ENCODE peak calls at places on chromosome 18, in five cellular contexts. C, T, N, J and F are unnamed samples.

GRCh38 chr18:47872426-47872825 is 58.0 kb downstream of the SMAD2 start:
- DNase-seq in C (no peak), J (no peak), N (no peak), T (no peak), F (no peak)

GRCh38 chr18:3060667-3061580 is 48.0 kb upstream of the LPIN2 start:
- DNase-seq in C (peak), J (peak), T (no peak), N (no peak), F (no peak)

GRCh38 chr18:2914844-2915243 is 68.0 kb downstream of the EMILIN2 start:
- DNase-seq in N (peak), T (no peak), J (no peak), C (no peak), F (no peak)

GRCh38 chr18:5296706-5297320 is 1.3 kb upstream of the ZBTB14 start:
- DNase-seq in N (peak), T (peak), J (peak), C (peak), F (peak)

GRCh38 chr18:8814206-8814605 is 108.8 kb downstream of the MTCL1 start:
- DNase-seq in C (no peak), N (no peak), T (no peak), J (no peak), F (peak)

GRCh38 chr18:28824183-28824574 is 647.2 kb upstream of the CDH2 start:
- DNase-seq in C (no peak), J (no peak), T (no peak), N (no peak), F (no peak)

GRCh38 chr18:23115683-23116096 is 19.6 kb upstream of the CABLES1 start:
- DNase-seq in C (no peak), T (peak), N (no peak), J (no peak), F (peak)

GRCh38 chr18:28961669-28962228 is 784.8 kb upstream of the CDH2 start:
- DNase-seq in J (peak), C (no peak), N (no peak), T (peak), F (peak)

GRCh38 chr18:62713651-62714247 is 1.6 kb upstream of the PHLPP1 start:
- DNase-seq in J (no peak), T (no peak), C (no peak), N (peak), F (no peak)

GRCh38 chr18:66646622-66647021 is 42.7 kb upstream of the CDH19 start:
- DNase-seq in N (no peak), J (no peak), T (peak), C (no peak), F (no peak)

GRCh38 chr18:326846-327245 is 59.0 kb upstream of the THOC1 start:
- DNase-seq in N (no peak), T (no peak), J (no peak), C (no peak), F (no peak)

GRCh38 chr18:12287684-12288405 is 20.2 kb upstream of the TUBB6 start:
- DNase-seq in C (peak), N (peak), T (peak), J (no peak), F (peak)

GRCh38 chr18:64966667-64967066 is 784.1 kb upstream of the CDH7 start:
- DNase-seq in N (no peak), J (no peak), T (no peak), C (no peak), F (no peak)

GRCh38 chr18:43634994-43635393 is 357.7 kb upstream of the SYT4 start:
- DNase-seq in N (no peak), J (no peak), T (no peak), C (no peak), F (no peak)

GRCh38 chr18:44764863-44765262 is 84.2 kb downstream of the SETBP1 start:
- DNase-seq in C (no peak), T (no peak), J (no peak), N (no peak), F (peak)

GRCh38 chr18:4720498-4720897 is 265.4 kb upstream of the DLGAP1 start:
- DNase-seq in T (no peak), N (no peak), C (no peak), J (peak), F (no peak)

GRCh38 chr18:50647237-50647636 is 87.3 kb downstream of the MAPK4 start:
- DNase-seq in C (no peak), J (no peak), T (no peak), N (no peak), F (no peak)

GRCh38 chr18:5628512-5629255 is 84.9 kb upstream of the EPB41L3 start:
- DNase-seq in N (peak), T (peak), J (no peak), C (peak), F (peak)

GRCh38 chr18:11260963-11261441 is 111.6 kb upstream of the PIEZO2 start:
- DNase-seq in C (no peak), J (no peak), N (no peak), T (no peak), F (no peak)

GRCh38 chr18:69720422-69720821 is 227.3 kb downstream of the CD226 start:
- DNase-seq in C (no peak), N (no peak), J (no peak), T (no peak), F (no peak)

GRCh38 chr18:24176727-24177416 is 38.0 kb downstream of the CABYR start:
- DNase-seq in C (peak), N (peak), T (peak), J (peak), F (peak)

GRCh38 chr18:6795307-6795706 is 65.8 kb downstream of the ARHGAP28 start:
- DNase-seq in J (no peak), N (no peak), T (no peak), C (no peak), F (peak)

GRCh38 chr18:69102959-69103358 is 297.7 kb upstream of the DOK6 start:
- DNase-seq in J (no peak), N (no peak), C (no peak), T (no peak), F (peak)

GRCh38 chr18:666177-666576 is 8.7 kb downstream of the TYMS start:
- DNase-seq in N (no peak), J (no peak), T (no peak), C (no peak), F (no peak)

GRCh38 chr18:71899707-71900483 is 644.2 kb downstream of the CBLN2 start:
- DNase-seq in T (no peak), N (no peak), J (no peak), C (no peak), F (no peak)

GRCh38 chr18:23968638-23969037 is 45.9 kb upstream of the TTC39C start:
- DNase-seq in J (no peak), N (no peak), T (no peak), C (no peak), F (no peak)

GRCh38 chr18:63788447-63789096 is 13.4 kb downstream of the SERPINB7 start:
- DNase-seq in T (peak), N (no peak), J (no peak), C (no peak), F (peak)

GRCh38 chr18:65725421-65726050 is 25.3 kb upstream of the CDH7 start:
- DNase-seq in J (no peak), C (no peak), N (no peak), T (no peak), F (no peak)

DNA sequence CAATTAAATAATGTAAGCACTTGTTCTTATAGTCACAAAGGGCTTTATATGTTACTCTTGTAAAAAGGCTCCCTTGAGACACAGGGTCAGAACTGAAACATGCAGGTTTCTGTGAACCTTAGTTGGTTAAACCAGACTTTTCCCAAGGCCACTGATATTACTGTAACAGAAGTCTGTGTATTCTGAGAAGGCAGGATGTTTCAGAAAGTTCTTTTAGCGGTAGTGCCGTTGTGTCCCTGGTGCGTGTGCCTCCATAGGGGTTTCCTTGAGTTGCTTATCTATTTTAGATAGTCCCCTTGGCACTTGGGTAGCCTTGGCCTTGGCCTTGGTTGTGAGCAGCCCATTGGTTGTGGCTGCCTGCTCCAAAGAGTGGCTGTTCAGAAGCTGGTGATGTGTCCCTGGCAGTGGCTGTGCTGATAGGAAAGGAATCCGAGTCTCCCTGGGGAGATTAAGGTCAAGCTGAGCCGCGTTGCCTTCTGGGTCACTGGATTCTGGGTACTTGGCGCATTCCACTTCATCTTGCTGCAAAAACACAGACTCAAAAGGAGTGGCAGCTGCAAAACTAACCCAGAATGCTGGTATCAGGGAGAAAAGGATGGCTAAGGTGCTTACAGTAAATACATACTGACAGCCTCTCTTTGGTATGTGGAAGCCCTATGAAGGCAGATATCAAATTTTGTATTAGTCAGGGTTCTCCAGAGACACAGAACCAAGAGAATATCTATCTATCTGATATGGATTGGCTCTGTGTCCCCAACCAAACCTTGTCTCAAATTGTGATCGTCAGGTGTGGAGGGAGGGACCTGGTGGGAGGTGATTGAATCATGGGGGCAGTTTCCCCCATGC is 69.7 kb downstream of the FHOD3 start:
- DNase-seq in C (peak), T (no peak), J (no peak), N (no peak), F (no peak)
- H3K4me3 ChIP-seq in C (no peak), T (no peak), J (no peak), N (no peak), F (no peak)

GRCh38 chr18:48871391-48872166 is 79.2 kb downstream of the SMAD7 start:
- DNase-seq in C (no peak), J (no peak), T (no peak), N (no peak), F (no peak)

GRCh38 chr18:48874233-48874632 is 76.5 kb downstream of the SMAD7 start:
- DNase-seq in N (no peak), T (no peak), C (no peak), J (no peak), F (no peak)

GRCh38 chr18:48874701-48875162 is 76.0 kb downstream of the SMAD7 start:
- DNase-seq in C (no peak), N (no peak), J (no peak), T (no peak), F (no peak)

GRCh38 chr18:48869591-48869990 is 81.2 kb downstream of the SMAD7 start:
- DNase-seq in T (no peak), J (no peak), N (no peak), C (no peak), F (no peak)

GRCh38 chr18:48872234-48873145 is 78.3 kb downstream of the SMAD7 start:
- DNase-seq in J (no peak), T (peak), N (no peak), C (no peak), F (peak)
- TF ChIP-seq CTCF in J (no peak), T (no peak), N (no peak), C (no peak), F (no peak)

DNA sequence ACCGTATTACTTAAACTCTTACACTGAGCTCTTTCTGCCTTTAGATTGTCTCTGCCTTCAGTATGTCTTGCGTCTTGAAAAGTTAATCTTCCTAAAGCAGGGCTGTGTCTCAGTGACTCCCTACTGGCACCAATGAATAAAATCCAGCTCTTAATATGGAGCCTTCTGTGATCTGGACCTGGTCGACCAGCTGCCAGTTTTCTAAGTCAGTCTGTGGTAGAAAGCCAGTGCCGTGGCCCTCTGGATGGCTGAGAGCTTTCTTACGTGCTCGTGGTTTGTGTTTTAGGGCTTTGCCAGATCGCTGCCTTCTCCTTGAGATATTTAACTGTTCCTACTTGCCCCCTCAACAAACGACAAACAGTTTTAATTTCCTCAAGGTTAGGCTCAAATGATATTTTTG is 26.8 kb downstream of the ZNF407 start:
- DNase-seq in T (no peak), N (no peak), C (no peak), J (no peak), F (peak)
- H3K4me3 ChIP-seq in T (no peak), N (no peak), C (no peak), J (no peak), F (no peak)

DNA sequence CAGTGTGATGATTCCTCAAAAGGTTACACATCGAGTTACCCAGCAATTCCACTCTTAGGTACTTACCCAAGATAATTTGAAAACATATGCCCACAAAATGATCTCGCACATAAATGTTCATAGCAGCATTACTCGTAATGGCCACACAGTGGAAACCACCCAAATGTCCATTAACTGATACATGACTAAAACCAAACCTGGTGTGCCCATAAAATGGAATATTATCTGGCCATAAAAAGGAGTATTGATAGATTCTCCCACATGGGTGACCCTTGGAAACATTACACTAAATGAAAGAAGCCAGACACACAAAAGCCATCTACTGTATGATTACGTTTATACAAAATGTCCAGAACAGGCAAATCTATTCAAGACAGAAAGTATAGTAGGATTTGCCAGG is 70.4 kb downstream of the ALPK2 start:
- DNase-seq in C (no peak), J (no peak), T (no peak), N (no peak), F (no peak)
- TF ChIP-seq CTCF in C (no peak), J (no peak), T (no peak), N (no peak), F (no peak)

GRCh38 chr18:9870431-9871023 is 15.2 kb upstream of the TXNDC2 start:
- DNase-seq in T (no peak), C (no peak), J (no peak), N (no peak), F (no peak)

GRCh38 chr18:9872823-9873222 is 12.9 kb upstream of the TXNDC2 start:
- DNase-seq in C (no peak), N (no peak), J (no peak), T (no peak), F (no peak)

GRCh38 chr18:9868857-9869712 is 16.7 kb upstream of the TXNDC2 start:
- DNase-seq in N (no peak), T (no peak), C (no peak), J (no peak), F (no peak)

GRCh38 chr18:9869713-9870430 is 15.9 kb upstream of the TXNDC2 start:
- DNase-seq in T (peak), J (peak), N (peak), C (no peak), F (peak)

DNA sequence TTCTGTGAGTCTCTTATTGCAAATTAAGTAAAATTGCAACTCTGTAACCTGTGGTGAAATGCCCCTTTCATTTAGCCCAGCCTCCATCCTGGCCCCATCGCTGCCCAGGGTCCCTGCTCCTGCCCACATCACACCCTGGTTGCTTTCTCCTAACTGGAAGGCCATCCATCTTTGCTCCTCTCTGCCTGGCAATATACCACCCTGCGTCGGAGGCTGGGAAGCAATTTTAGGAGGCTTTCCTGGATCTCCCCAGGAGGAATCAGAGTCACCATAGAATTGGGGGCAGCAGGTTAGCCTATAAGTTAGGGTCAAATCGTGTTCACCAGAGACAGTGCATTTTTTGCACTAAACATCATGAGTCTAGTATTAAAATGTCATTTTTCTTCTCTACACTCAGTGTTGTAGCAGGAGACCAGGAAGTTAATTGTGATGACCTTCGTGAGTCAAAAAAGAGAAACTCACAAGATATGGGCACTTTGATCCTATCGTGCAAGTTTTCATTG is 14.5 kb upstream of the TXNDC2 start:
- DNase-seq in J (no peak), C (no peak), T (no peak), N (no peak), F (no peak)
- H3K4me3 ChIP-seq in J (no peak), C (no peak), T (no peak), N (no peak), F (no peak)

DNA sequence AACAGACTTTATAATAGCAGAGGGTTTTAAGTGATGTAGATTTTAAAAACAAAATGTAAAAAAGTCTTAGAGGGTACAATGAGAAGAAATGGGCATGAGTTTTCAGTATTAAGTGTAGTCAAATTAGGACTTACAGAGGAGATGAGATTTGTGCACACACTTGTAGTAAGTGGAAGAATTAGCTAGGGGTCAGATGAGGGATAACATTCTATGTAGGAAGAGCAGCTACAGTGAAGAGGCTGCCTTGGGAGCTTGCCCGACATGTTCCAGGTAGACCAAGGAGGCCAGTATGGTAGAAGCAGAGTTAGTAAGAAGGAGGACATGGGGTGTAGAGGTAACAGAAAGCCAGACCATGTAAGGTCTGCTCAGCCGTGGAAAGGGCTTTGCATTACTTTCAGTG is 189.2 kb upstream of the DSEL start:
- DNase-seq in T (no peak), J (no peak), C (no peak), N (no peak), F (no peak)
- TF ChIP-seq CTCF in T (no peak), J (no peak), C (no peak), N (no peak), F (no peak)

GRCh38 chr18:79395761-79396404 is at the start of gene NFATC1:
- DNase-seq in C (peak), J (peak), T (peak), N (peak), F (peak)

GRCh38 chr18:79395308-79395640 is 456 bp upstream of the NFATC1 start:
- DNase-seq in N (no peak), T (no peak), C (no peak), J (no peak), F (no peak)

GRCh38 chr18:79393181-79393598 is 2.5 kb upstream of the NFATC1 start:
- DNase-seq in C (no peak), N (peak), J (peak), T (no peak), F (peak)

GRCh38 chr18:79393626-79394401 is 1.9 kb upstream of the NFATC1 start:
- DNase-seq in T (peak), J (peak), N (peak), C (peak), F (peak)

DNA sequence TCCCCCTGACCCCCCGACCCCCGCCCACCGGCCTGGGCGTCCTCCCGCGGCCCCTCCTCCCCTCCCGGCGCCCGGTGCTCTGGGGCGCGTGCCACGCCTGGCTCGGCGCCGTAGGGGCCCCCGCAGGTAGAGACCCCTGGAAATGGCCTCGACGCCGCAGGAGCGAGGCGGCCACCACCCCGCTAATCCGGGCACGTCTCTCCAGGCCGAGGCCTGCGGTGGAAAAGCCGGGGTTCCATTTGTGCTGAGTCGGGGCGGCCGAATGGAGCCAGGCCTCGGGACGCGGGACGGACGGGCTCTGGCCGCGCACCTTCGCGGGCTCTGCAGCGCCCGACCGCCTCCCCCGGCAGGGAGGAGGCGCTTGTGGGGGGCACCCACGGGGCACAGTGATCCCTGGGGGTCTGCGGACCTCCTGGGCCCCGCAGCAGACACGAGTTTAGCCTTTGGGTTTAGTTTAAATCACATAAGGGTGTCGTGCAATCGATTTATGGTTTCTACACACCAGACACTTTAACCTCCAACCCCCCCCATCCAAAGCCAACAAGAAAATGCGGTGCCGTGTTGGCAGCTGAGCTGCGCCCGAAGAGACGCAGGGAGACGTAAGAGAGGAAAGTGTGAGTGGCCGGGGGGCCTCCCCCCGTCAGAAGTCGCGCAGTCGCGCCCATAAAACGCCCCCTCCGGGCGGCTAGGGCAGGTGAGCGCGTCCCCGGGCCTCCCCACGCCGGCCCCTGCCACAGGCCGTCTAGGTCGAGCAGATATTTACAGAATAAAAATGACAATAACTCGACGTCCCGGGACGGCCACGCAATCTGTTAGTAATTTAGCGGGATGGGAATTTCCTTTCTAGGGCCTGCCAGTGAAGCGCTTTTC is 1.1 kb upstream of the NFATC1 start:
- DNase-seq in J (peak), C (peak), T (no peak), N (peak), F (peak)
- H3K4me3 ChIP-seq in J (peak), C (peak), T (no peak), N (peak), F (peak)